ENCODE peak calls at places on chromosome 3, in five cellular contexts. M, L, G, O and F are unnamed samples.

GRCh38 chr3:31004025-31004678 is 109.7 kb upstream of the GADL1 start:
- DNase-seq in L (no peak), O (no peak), G (no peak), M (no peak), F (no peak)

GRCh38 chr3:23019596-23020300 is 183.4 kb upstream of the UBE2E2 start:
- DNase-seq in G (no peak), M (no peak), O (no peak), L (no peak), F (no peak)

GRCh38 chr3:53970656-53971055 is 79.0 kb upstream of the SELENOK start:
- DNase-seq in G (no peak), M (no peak), O (no peak), L (no peak), F (peak)

GRCh38 chr3:131174752-131175151 is 148.1 kb downstream of the NEK11 start:
- DNase-seq in O (no peak), M (no peak), G (peak), L (no peak), F (no peak)

GRCh38 chr3:134232976-134233375 is 17.7 kb downstream of the RYK start:
- DNase-seq in L (no peak), O (no peak), G (no peak), M (no peak), F (no peak)

GRCh38 chr3:128878556-128879124 is 780 bp upstream of the ACAD9 start:
- DNase-seq in O (peak), M (no peak), L (no peak), G (peak), F (no peak)

GRCh38 chr3:52432631-52433030 is 12.3 kb downstream of the SEMA3G start:
- DNase-seq in G (no peak), O (no peak), L (no peak), M (no peak), F (no peak)

GRCh38 chr3:7392206-7392605 is 531.3 kb downstream of the GRM7 start:
- DNase-seq in O (no peak), L (no peak), M (no peak), G (no peak), F (no peak)

GRCh38 chr3:184546252-184546651 is 15.3 kb upstream of the EPHB3 start:
- DNase-seq in O (no peak), G (no peak), M (no peak), L (no peak), F (no peak)

GRCh38 chr3:59772416-59773408 is 722.9 kb upstream of the CFAP20DC start:
- DNase-seq in L (no peak), M (no peak), G (no peak), O (no peak), F (no peak)

GRCh38 chr3:14454644-14455310 is 52.4 kb downstream of the SLC6A6 start:
- DNase-seq in L (no peak), G (no peak), O (no peak), M (no peak), F (no peak)

GRCh38 chr3:135844381-135844780 is 121.1 kb upstream of the PPP2R3A start:
- DNase-seq in G (no peak), L (no peak), O (no peak), M (no peak), F (no peak)

GRCh38 chr3:73602171-73602570 is 22.6 kb downstream of the PDZRN3 start:
- DNase-seq in O (no peak), M (no peak), L (no peak), G (no peak), F (no peak)

GRCh38 chr3:28347374-28348285 is 891 bp upstream of the ZCWPW2 start:
- DNase-seq in L (peak), O (no peak), G (no peak), M (no peak), F (no peak)

GRCh38 chr3:175129126-175129525 is 270.0 kb downstream of the NAALADL2 start:
- DNase-seq in M (no peak), G (no peak), O (no peak), L (no peak), F (no peak)

DNA sequence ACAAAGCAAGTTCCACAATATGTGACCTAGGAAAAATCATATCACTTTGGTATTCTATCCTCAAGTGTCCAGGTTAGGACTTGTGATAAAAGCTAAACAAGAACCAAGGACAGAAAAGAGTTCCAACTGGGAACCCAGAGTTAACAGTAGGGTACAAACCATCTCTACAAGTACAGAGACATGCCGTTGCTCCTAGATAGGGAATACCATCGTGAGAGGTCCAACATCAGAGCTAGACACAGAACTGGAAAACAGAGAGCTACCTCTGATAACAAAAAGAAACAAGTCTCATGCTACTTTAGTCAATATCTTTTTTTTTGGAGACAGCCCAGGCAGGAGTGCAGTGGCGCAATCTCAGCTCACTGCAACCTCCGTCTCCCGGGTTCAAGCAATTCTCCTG is 37.8 kb downstream of the SMARCC1 start:
- DNase-seq in L (no peak), G (no peak), M (no peak), O (no peak), F (no peak)
- TF ChIP-seq ATF2 in L (no peak), G (no peak), M (no peak), O (no peak), F (no peak)

GRCh38 chr3:143001034-143001368 is 369 bp upstream of the U2SURP start:
- DNase-seq in O (no peak), M (no peak), L (no peak), G (no peak), F (no peak)

GRCh38 chr3:142999881-143000280 is 1.5 kb upstream of the U2SURP start:
- DNase-seq in G (no peak), M (no peak), O (no peak), L (peak), F (no peak)

GRCh38 chr3:143002083-143002712 is 828 bp downstream of the U2SURP start:
- DNase-seq in L (peak), M (no peak), O (peak), G (no peak), F (no peak)

GRCh38 chr3:143001369-143002082 is at the start of gene U2SURP:
- DNase-seq in L (peak), M (peak), O (peak), G (peak), F (peak)

GRCh38 chr3:143000525-143000924 is 845 bp upstream of the U2SURP start:
- DNase-seq in G (no peak), O (peak), M (no peak), L (peak), F (no peak)
- TF ChIP-seq MAX in G (no peak), O (no peak), M (no peak), L (no peak), F (no peak)

GRCh38 chr3:191440532-191440931 is 20.4 kb upstream of the PYDC2 start:
- DNase-seq in M (no peak), L (no peak), G (no peak), O (no peak), F (no peak)
- TF ChIP-seq ATF2 in M (no peak), L (no peak), G (no peak), O (no peak), F (no peak)

DNA sequence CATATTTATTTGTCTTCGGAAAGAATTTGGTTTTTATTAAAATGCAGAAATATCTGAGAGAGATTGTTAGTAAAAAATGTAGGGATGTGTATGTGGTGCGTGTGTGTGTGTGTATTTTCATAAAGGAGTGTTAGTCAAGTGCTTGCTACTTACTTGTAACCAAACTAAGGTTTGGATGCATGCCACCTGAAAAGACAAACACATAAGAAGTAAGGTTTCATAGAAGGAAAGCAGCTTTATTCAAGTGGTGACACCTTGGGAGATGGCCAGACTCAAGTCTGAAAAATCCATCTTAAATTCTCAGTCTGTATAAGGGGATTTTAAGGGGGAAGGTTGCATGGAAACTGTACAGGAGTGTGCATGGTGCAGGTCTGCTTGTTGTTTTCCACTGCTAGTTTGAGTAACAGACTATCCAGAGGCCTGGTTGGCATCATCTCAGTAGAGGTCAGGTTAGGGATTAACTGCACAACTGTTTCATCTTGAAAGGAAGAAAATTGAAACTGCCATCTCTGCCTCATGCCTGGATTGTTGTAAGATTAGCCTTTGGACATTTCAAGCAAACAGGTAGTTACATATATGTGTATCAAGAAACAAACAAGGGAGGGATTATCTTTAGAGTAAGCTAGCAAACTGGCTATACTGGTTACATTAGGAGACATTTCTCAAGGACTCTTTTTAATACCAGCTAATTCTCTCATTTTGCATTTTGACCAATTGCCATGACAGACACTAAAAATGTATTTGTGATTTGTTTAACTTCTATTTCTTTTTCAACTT is 196.7 kb downstream of the EPHA6 start:
- DNase-seq in L (no peak), O (no peak), G (no peak), M (no peak), F (no peak)
- TF ChIP-seq MAX in L (no peak), O (no peak), G (no peak), M (no peak), F (no peak)

DNA sequence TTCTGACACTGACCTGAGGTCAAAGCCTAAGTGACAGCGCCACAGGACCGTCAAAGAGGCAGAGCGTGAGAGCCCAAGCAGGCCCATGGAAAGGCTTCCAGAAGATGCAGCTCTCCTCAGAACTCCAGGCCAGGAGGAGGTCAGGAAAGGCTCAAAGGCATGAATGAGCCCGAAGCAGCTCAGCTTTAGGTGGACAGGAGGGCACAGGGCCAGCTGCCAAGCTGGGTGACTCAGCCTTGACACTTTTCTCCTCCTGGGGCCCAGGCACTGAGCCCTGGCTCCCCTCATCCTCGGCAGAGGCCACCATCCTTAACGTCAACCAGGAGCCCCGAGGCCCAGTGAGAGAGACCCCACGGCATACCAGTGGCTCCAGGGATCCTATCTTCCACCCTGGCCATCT is 62.9 kb downstream of the ADCY5 start:
- DNase-seq in M (no peak), L (no peak), G (no peak), O (no peak), F (no peak)
- TF ChIP-seq ATF2 in M (no peak), L (no peak), G (no peak), O (no peak), F (no peak)

GRCh38 chr3:116863842-116864626 is 154.5 kb downstream of the TUSC7 start:
- DNase-seq in O (peak), G (peak), L (no peak), M (peak), F (peak)
- TF ChIP-seq MAX in O (no peak), G (no peak), L (no peak), M (peak), F (no peak)

GRCh38 chr3:124174463-124174862 is 182.5 kb upstream of the ROPN1 start:
- DNase-seq in M (no peak), L (no peak), O (no peak), G (no peak), F (no peak)
- TF ChIP-seq ATF2 in M (no peak), L (no peak), O (no peak), G (no peak), F (no peak)

GRCh38 chr3:25355034-25355898 is 72.8 kb upstream of the RARB start:
- DNase-seq in G (no peak), L (no peak), O (no peak), M (no peak), F (no peak)
- TF ChIP-seq MAX in G (no peak), L (no peak), O (no peak), M (no peak), F (no peak)